ENCODE peak calls at places on chromosome 11, in eight cellular contexts. Q, K, E, H, C, N, V and S are unnamed samples.

GRCh38 chr11:82701847-82702520 is 31.7 kb downstream of the FAM181B start:
- DNase-seq in E (no peak), C (no peak), Q (peak; percentile 16), N (peak; percentile 52), K (peak; percentile 39), V (no peak), H (peak; percentile 23), S (no peak)

GRCh38 chr11:86523738-86524602 is 148.4 kb downstream of the ME3 start:
- DNase-seq in Q (peak; percentile 99), H (peak; percentile 98), V (peak; percentile 39), K (peak; percentile 75), E (no peak), C (no peak), N (peak; percentile 68), S (no peak)

GRCh38 chr11:20163778-20164133 is 3.5 kb upstream of the DBX1 start:
- DNase-seq in C (no peak), K (no peak), V (no peak), N (no peak), Q (no peak), H (no peak), E (no peak), S (no peak)

GRCh38 chr11:84722583-84723108 is 904.5 kb downstream of the DLG2 start:
- DNase-seq in V (no peak), H (no peak), Q (no peak), E (no peak), N (no peak), K (no peak), C (no peak), S (no peak)

GRCh38 chr11:74139151-74139918 is 31.5 kb downstream of the C2CD3 start:
- DNase-seq in N (no peak), K (no peak), C (no peak), V (no peak), H (peak; percentile 46), Q (peak; percentile 23), E (no peak), S (no peak)

GRCh38 chr11:110077318-110077717 is 15.9 kb upstream of the ZC3H12C start:
- DNase-seq in N (no peak), C (no peak), V (no peak), H (no peak), Q (no peak), K (no peak), E (no peak), S (no peak)

GRCh38 chr11:60786811-60787567 is 1.9 kb downstream of the MS4A10 start:
- DNase-seq in E (no peak), V (peak; percentile 53), H (peak; percentile 9), K (peak; percentile 63), C (no peak), N (peak; percentile 72), Q (peak; percentile 89), S (no peak)

GRCh38 chr11:19168090-19168489 is 33.7 kb downstream of the CSRP3 start:
- DNase-seq in V (no peak), H (no peak), C (no peak), N (no peak), K (no peak), Q (no peak), E (no peak), S (no peak)

GRCh38 chr11:2204361-2205213 is 33.0 kb upstream of the TH start:
- DNase-seq in E (no peak), Q (no peak), K (no peak), V (no peak), N (no peak), C (peak; percentile 25), H (no peak), S (no peak)

GRCh38 chr11:119482561-119483001 is 59.6 kb upstream of the THY1 start:
- DNase-seq in C (peak; percentile 36), H (no peak), N (no peak), Q (no peak), V (peak; percentile 23), E (peak; percentile 8), K (no peak), S (no peak)

GRCh38 chr11:75311858-75312288 is 39.6 kb downstream of the ARRB1 start:
- DNase-seq in C (no peak), N (peak; percentile 73), K (no peak), V (peak; percentile 67), Q (peak; percentile 17), H (no peak), E (no peak), S (no peak)

GRCh38 chr11:120032766-120033390 is 105.0 kb downstream of the TRIM29 start:
- DNase-seq in Q (no peak), E (no peak), K (no peak), V (no peak), N (no peak), C (no peak), H (no peak), S (no peak)

GRCh38 chr11:62399172-62399867 is 19.5 kb upstream of the SCGB1A1 start:
- DNase-seq in E (no peak), C (peak; percentile 22), V (no peak), N (no peak), K (no peak), Q (no peak), H (no peak), S (no peak)

GRCh38 chr11:127925430-127925829 is 661.9 kb downstream of the ETS1 start:
- DNase-seq in K (no peak), C (no peak), H (no peak), E (no peak), V (no peak), N (no peak), Q (peak; percentile 48), S (no peak)

GRCh38 chr11:72238040-72238450 is 5.9 kb downstream of the PHOX2A start:
- DNase-seq in N (peak; percentile 89), C (no peak), E (no peak), K (peak; percentile 91), Q (peak; percentile 67), V (peak; percentile 53), H (peak; percentile 18), S (peak; percentile 31)

GRCh38 chr11:46279393-46280099 is 2.1 kb downstream of the CREB3L1 start:
- DNase-seq in E (no peak), V (peak; percentile 58), C (no peak), K (peak; percentile 74), N (peak; percentile 69), Q (peak; percentile 80), H (no peak), S (no peak)

GRCh38 chr11:11415786-11416390 is 62.8 kb upstream of the CSNK2A3 start:
- DNase-seq in V (no peak), K (no peak), H (no peak), N (peak; percentile 71), E (no peak), Q (no peak), C (no peak), S (no peak)

GRCh38 chr11:115581871-115582639 is 77.8 kb upstream of the CADM1 start:
- DNase-seq in E (no peak), H (no peak), C (no peak), K (no peak), Q (peak; percentile 5), V (no peak), N (peak; percentile 46), S (no peak)

GRCh38 chr11:119339581-119340334 is 925 bp downstream of the C1QTNF5 start:
- DNase-seq in N (peak; percentile 93), K (peak; percentile 91), E (peak; percentile 19), C (no peak), V (peak; percentile 73), H (no peak), Q (no peak), S (peak; percentile 19)

GRCh38 chr11:117809236-117810055 is 12.4 kb upstream of the DSCAML1 start:
- DNase-seq in K (peak; percentile 48), H (peak; percentile 58), N (peak; percentile 80), Q (peak; percentile 8), V (peak; percentile 60), C (peak; percentile 69), E (peak; percentile 29), S (no peak)

GRCh38 chr11:78045851-78046485 is 17.7 kb upstream of the THRSP start:
- DNase-seq in N (peak; percentile 94), E (peak; percentile 81), V (peak; percentile 89), C (peak; percentile 81), Q (peak; percentile 59), H (peak; percentile 69), K (peak; percentile 88), S (peak; percentile 72)

GRCh38 chr11:96500440-96500839 is 110.6 kb downstream of the JRKL start:
- DNase-seq in E (no peak), C (no peak), H (no peak), V (no peak), K (no peak), Q (no peak), N (no peak), S (no peak)

GRCh38 chr11:113906038-113906437 is 1.4 kb downstream of the HTR3B start:
- DNase-seq in V (peak; percentile 30), Q (peak; percentile 51), N (no peak), H (no peak), K (peak; percentile 13), E (no peak), C (no peak), S (no peak)

GRCh38 chr11:64090811-64091516 is 55.2 kb downstream of the FLRT1 start:
- DNase-seq in V (no peak), C (no peak), E (no peak), K (no peak), N (peak; percentile 47), Q (peak; percentile 43), H (no peak), S (no peak)

GRCh38 chr11:122836916-122837315 is 1.4 kb upstream of the CRTAM start:
- DNase-seq in C (no peak), H (no peak), E (no peak), N (no peak), V (no peak), K (no peak), Q (no peak), S (no peak)

GRCh38 chr11:76778874-76779273 is 4.3 kb upstream of the TSKU start:
- DNase-seq in H (no peak), N (no peak), E (no peak), Q (no peak), K (no peak), C (no peak), V (no peak), S (no peak)

GRCh38 chr11:116171271-116172140 is 601.3 kb downstream of the BUD13 start:
- DNase-seq in V (no peak), Q (no peak), C (no peak), K (no peak), N (no peak), E (no peak), H (no peak), S (no peak)

GRCh38 chr11:78030429-78031325 is 7.6 kb upstream of the KCTD14 start:
- DNase-seq in Q (peak; percentile 50), V (peak; percentile 89), C (peak; percentile 75), N (peak; percentile 63), K (peak; percentile 56), E (no peak), H (no peak), S (no peak)

GRCh38 chr11:47714554-47715081 is 551 bp downstream of the AGBL2 start:
- DNase-seq in H (no peak), N (peak; percentile 52), Q (no peak), E (no peak), V (no peak), C (no peak), K (peak; percentile 25), S (no peak)

GRCh38 chr11:124656759-124657627 is 16.5 kb downstream of the SIAE start:
- DNase-seq in H (no peak), K (no peak), Q (peak; percentile 66), V (no peak), E (no peak), N (no peak), C (no peak), S (no peak)

GRCh38 chr11:86374586-86374985 is at the start of gene CCDC81:
- DNase-seq in Q (no peak), K (peak; percentile 20), N (peak; percentile 70), C (no peak), H (no peak), E (no peak), V (no peak), S (no peak)

GRCh38 chr11:71252782-71253730 is 679 bp upstream of the SHANK2 start:
- DNase-seq in C (peak; percentile 52), N (peak; percentile 45), V (peak; percentile 62), E (no peak), K (peak; percentile 82), Q (peak; percentile 68), H (peak; percentile 99), S (no peak)

GRCh38 chr11:129195682-129196081 is 3.6 kb upstream of the ARHGAP32 start:
- DNase-seq in E (no peak), Q (no peak), H (no peak), K (no peak), V (no peak), N (no peak), C (no peak), S (no peak)

GRCh38 chr11:64357904-64358535 is 942 bp upstream of the RPS6KA4 start:
- DNase-seq in K (no peak), C (no peak), E (no peak), H (no peak), V (peak; percentile 69), N (no peak), Q (no peak), S (no peak)